ENCODE peak calls at places on chromosomes 11 and 22, in six cellular contexts. One of them, this sample, is unnamed.

GRCh38 chr11:63920870-63921417 is 4.0 kb upstream of the RCOR2 start:
- DNase-seq in activated T-cell treated with anti-CD3 and anti-CD28 coated beads, Interleukin-2, amount 50 U/mL, for 48 hours: peak
- DNase-seq in coronary artery: no peak
- DNase-seq in stimulated activated CD4-positive, alpha-beta T cell treated with anti-CD3 and anti-CD28 coated beads, Interleukin-4, amount 100 ng/mL, for 4 hours: peak
- DNase-seq in HT-29: no peak
- DNase-seq in stimulated activated naive CD4-positive, alpha-beta T cell: no peak
- DNase-seq in this sample: no peak

GRCh38 chr22:39477542-39477941 is 20.7 kb downstream of the MGAT3 start:
- DNase-seq in stimulated activated CD4-positive, alpha-beta T cell treated with anti-CD3 and anti-CD28 coated beads, Interleukin-4, amount 100 ng/mL, for 4 hours: no peak
- DNase-seq in activated T-cell treated with anti-CD3 and anti-CD28 coated beads, Interleukin-2, amount 50 U/mL, for 48 hours: no peak
- DNase-seq in HT-29: no peak
- DNase-seq in coronary artery: no peak
- DNase-seq in stimulated activated naive CD4-positive, alpha-beta T cell: no peak
- DNase-seq in this sample: no peak

GRCh38 chr22:36352775-36353507 is 34.8 kb downstream of the MYH9 start:
- DNase-seq in coronary artery: peak
- DNase-seq in stimulated activated CD4-positive, alpha-beta T cell treated with anti-CD3 and anti-CD28 coated beads, Interleukin-4, amount 100 ng/mL, for 4 hours: no peak
- DNase-seq in activated T-cell treated with anti-CD3 and anti-CD28 coated beads, Interleukin-2, amount 50 U/mL, for 48 hours: peak
- DNase-seq in HT-29: no peak
- DNase-seq in stimulated activated naive CD4-positive, alpha-beta T cell: peak
- DNase-seq in this sample: no peak

GRCh38 chr11:64877390-64878222 is 815 bp downstream of the EHD1 start:
- DNase-seq in coronary artery: no peak
- DNase-seq in stimulated activated naive CD4-positive, alpha-beta T cell: no peak
- DNase-seq in activated T-cell treated with anti-CD3 and anti-CD28 coated beads, Interleukin-2, amount 50 U/mL, for 48 hours: peak
- DNase-seq in HT-29: peak
- DNase-seq in stimulated activated CD4-positive, alpha-beta T cell treated with anti-CD3 and anti-CD28 coated beads, Interleukin-4, amount 100 ng/mL, for 4 hours: no peak
- DNase-seq in this sample: no peak

GRCh38 chr11:38824573-38824972 is 2226.5 kb upstream of the RAG2 start:
- DNase-seq in stimulated activated CD4-positive, alpha-beta T cell treated with anti-CD3 and anti-CD28 coated beads, Interleukin-4, amount 100 ng/mL, for 4 hours: no peak
- DNase-seq in stimulated activated naive CD4-positive, alpha-beta T cell: no peak
- DNase-seq in HT-29: peak
- DNase-seq in activated T-cell treated with anti-CD3 and anti-CD28 coated beads, Interleukin-2, amount 50 U/mL, for 48 hours: no peak
- DNase-seq in coronary artery: no peak
- DNase-seq in this sample: no peak

GRCh38 chr11:17972987-17973386 is 39.9 kb downstream of the SERGEF start:
- DNase-seq in coronary artery: no peak
- DNase-seq in stimulated activated naive CD4-positive, alpha-beta T cell: no peak
- DNase-seq in HT-29: peak
- DNase-seq in activated T-cell treated with anti-CD3 and anti-CD28 coated beads, Interleukin-2, amount 50 U/mL, for 48 hours: no peak
- DNase-seq in stimulated activated CD4-positive, alpha-beta T cell treated with anti-CD3 and anti-CD28 coated beads, Interleukin-4, amount 100 ng/mL, for 4 hours: no peak
- DNase-seq in this sample: no peak

GRCh38 chr22:24985824-24986214 is 33.3 kb downstream of the KIAA1671 start:
- DNase-seq in stimulated activated CD4-positive, alpha-beta T cell treated with anti-CD3 and anti-CD28 coated beads, Interleukin-4, amount 100 ng/mL, for 4 hours: no peak
- DNase-seq in stimulated activated naive CD4-positive, alpha-beta T cell: no peak
- DNase-seq in HT-29: no peak
- DNase-seq in coronary artery: peak
- DNase-seq in activated T-cell treated with anti-CD3 and anti-CD28 coated beads, Interleukin-2, amount 50 U/mL, for 48 hours: no peak
- DNase-seq in this sample: no peak

GRCh38 chr11:776459-777287 is 614 bp downstream of the GATD1 start:
- DNase-seq in coronary artery: no peak
- DNase-seq in stimulated activated naive CD4-positive, alpha-beta T cell: peak
- DNase-seq in HT-29: peak
- DNase-seq in stimulated activated CD4-positive, alpha-beta T cell treated with anti-CD3 and anti-CD28 coated beads, Interleukin-4, amount 100 ng/mL, for 4 hours: no peak
- DNase-seq in activated T-cell treated with anti-CD3 and anti-CD28 coated beads, Interleukin-2, amount 50 U/mL, for 48 hours: peak
- DNase-seq in this sample: peak

GRCh38 chr11:104372111-104372510 is 208.2 kb upstream of the PDGFD start:
- DNase-seq in stimulated activated CD4-positive, alpha-beta T cell treated with anti-CD3 and anti-CD28 coated beads, Interleukin-4, amount 100 ng/mL, for 4 hours: no peak
- DNase-seq in coronary artery: no peak
- DNase-seq in stimulated activated naive CD4-positive, alpha-beta T cell: no peak
- DNase-seq in HT-29: no peak
- DNase-seq in activated T-cell treated with anti-CD3 and anti-CD28 coated beads, Interleukin-2, amount 50 U/mL, for 48 hours: no peak
- DNase-seq in this sample: no peak

GRCh38 chr22:18112440-18112839 is 1.8 kb downstream of the TUBA8 start:
- DNase-seq in activated T-cell treated with anti-CD3 and anti-CD28 coated beads, Interleukin-2, amount 50 U/mL, for 48 hours: no peak
- DNase-seq in stimulated activated naive CD4-positive, alpha-beta T cell: no peak
- DNase-seq in stimulated activated CD4-positive, alpha-beta T cell treated with anti-CD3 and anti-CD28 coated beads, Interleukin-4, amount 100 ng/mL, for 4 hours: no peak
- DNase-seq in HT-29: no peak
- DNase-seq in coronary artery: no peak
- DNase-seq in this sample: no peak

GRCh38 chr11:22192642-22193347 is at the start of gene ANO5:
- DNase-seq in activated T-cell treated with anti-CD3 and anti-CD28 coated beads, Interleukin-2, amount 50 U/mL, for 48 hours: no peak
- DNase-seq in stimulated activated CD4-positive, alpha-beta T cell treated with anti-CD3 and anti-CD28 coated beads, Interleukin-4, amount 100 ng/mL, for 4 hours: no peak
- DNase-seq in stimulated activated naive CD4-positive, alpha-beta T cell: no peak
- DNase-seq in HT-29: no peak
- DNase-seq in coronary artery: peak
- DNase-seq in this sample: no peak

GRCh38 chr11:73252577-73253191 is 19.5 kb upstream of the P2RY6 start:
- DNase-seq in HT-29: peak
- DNase-seq in activated T-cell treated with anti-CD3 and anti-CD28 coated beads, Interleukin-2, amount 50 U/mL, for 48 hours: no peak
- DNase-seq in stimulated activated CD4-positive, alpha-beta T cell treated with anti-CD3 and anti-CD28 coated beads, Interleukin-4, amount 100 ng/mL, for 4 hours: no peak
- DNase-seq in stimulated activated naive CD4-positive, alpha-beta T cell: no peak
- DNase-seq in coronary artery: peak
- DNase-seq in this sample: no peak

GRCh38 chr22:45631140-45631539 is 40.5 kb upstream of the ATXN10 start:
- DNase-seq in stimulated activated CD4-positive, alpha-beta T cell treated with anti-CD3 and anti-CD28 coated beads, Interleukin-4, amount 100 ng/mL, for 4 hours: no peak
- DNase-seq in stimulated activated naive CD4-positive, alpha-beta T cell: no peak
- DNase-seq in coronary artery: no peak
- DNase-seq in activated T-cell treated with anti-CD3 and anti-CD28 coated beads, Interleukin-2, amount 50 U/mL, for 48 hours: no peak
- DNase-seq in HT-29: no peak
- DNase-seq in this sample: no peak

GRCh38 chr11:71307811-71308645 is 55.7 kb upstream of the SHANK2 start:
- DNase-seq in coronary artery: peak
- DNase-seq in stimulated activated CD4-positive, alpha-beta T cell treated with anti-CD3 and anti-CD28 coated beads, Interleukin-4, amount 100 ng/mL, for 4 hours: no peak
- DNase-seq in activated T-cell treated with anti-CD3 and anti-CD28 coated beads, Interleukin-2, amount 50 U/mL, for 48 hours: no peak
- DNase-seq in HT-29: no peak
- DNase-seq in stimulated activated naive CD4-positive, alpha-beta T cell: no peak
- DNase-seq in this sample: no peak

GRCh38 chr11:118180300-118180703 is 3.9 kb upstream of the SCN2B start:
- DNase-seq in stimulated activated naive CD4-positive, alpha-beta T cell: no peak
- DNase-seq in stimulated activated CD4-positive, alpha-beta T cell treated with anti-CD3 and anti-CD28 coated beads, Interleukin-4, amount 100 ng/mL, for 4 hours: no peak
- DNase-seq in activated T-cell treated with anti-CD3 and anti-CD28 coated beads, Interleukin-2, amount 50 U/mL, for 48 hours: no peak
- DNase-seq in HT-29: peak
- DNase-seq in coronary artery: no peak
- DNase-seq in this sample: no peak

GRCh38 chr11:33177676-33178336 is 16.5 kb upstream of the CSTF3 start:
- DNase-seq in HT-29: no peak
- DNase-seq in activated T-cell treated with anti-CD3 and anti-CD28 coated beads, Interleukin-2, amount 50 U/mL, for 48 hours: no peak
- DNase-seq in stimulated activated naive CD4-positive, alpha-beta T cell: no peak
- DNase-seq in coronary artery: no peak
- DNase-seq in stimulated activated CD4-positive, alpha-beta T cell treated with anti-CD3 and anti-CD28 coated beads, Interleukin-4, amount 100 ng/mL, for 4 hours: no peak
- DNase-seq in this sample: no peak

GRCh38 chr22:40203568-40203967 is 25.8 kb downstream of the TNRC6B start:
- DNase-seq in HT-29: no peak
- DNase-seq in stimulated activated CD4-positive, alpha-beta T cell treated with anti-CD3 and anti-CD28 coated beads, Interleukin-4, amount 100 ng/mL, for 4 hours: no peak
- DNase-seq in stimulated activated naive CD4-positive, alpha-beta T cell: peak
- DNase-seq in coronary artery: no peak
- DNase-seq in activated T-cell treated with anti-CD3 and anti-CD28 coated beads, Interleukin-2, amount 50 U/mL, for 48 hours: no peak
- DNase-seq in this sample: no peak

GRCh38 chr11:99068832-99069231 is 48.1 kb downstream of the CNTN5 start:
- DNase-seq in coronary artery: no peak
- DNase-seq in HT-29: no peak
- DNase-seq in activated T-cell treated with anti-CD3 and anti-CD28 coated beads, Interleukin-2, amount 50 U/mL, for 48 hours: no peak
- DNase-seq in stimulated activated naive CD4-positive, alpha-beta T cell: no peak
- DNase-seq in stimulated activated CD4-positive, alpha-beta T cell treated with anti-CD3 and anti-CD28 coated beads, Interleukin-4, amount 100 ng/mL, for 4 hours: no peak
- DNase-seq in this sample: no peak

GRCh38 chr11:61362542-61362875 is 335 bp downstream of the TMEM138 start:
- DNase-seq in HT-29: no peak
- DNase-seq in coronary artery: peak
- DNase-seq in activated T-cell treated with anti-CD3 and anti-CD28 coated beads, Interleukin-2, amount 50 U/mL, for 48 hours: no peak
- DNase-seq in stimulated activated CD4-positive, alpha-beta T cell treated with anti-CD3 and anti-CD28 coated beads, Interleukin-4, amount 100 ng/mL, for 4 hours: peak
- DNase-seq in stimulated activated naive CD4-positive, alpha-beta T cell: peak
- DNase-seq in this sample: peak

GRCh38 chr11:22558638-22559037 is 67.0 kb downstream of the FANCF start:
- DNase-seq in coronary artery: no peak
- DNase-seq in stimulated activated CD4-positive, alpha-beta T cell treated with anti-CD3 and anti-CD28 coated beads, Interleukin-4, amount 100 ng/mL, for 4 hours: no peak
- DNase-seq in HT-29: no peak
- DNase-seq in activated T-cell treated with anti-CD3 and anti-CD28 coated beads, Interleukin-2, amount 50 U/mL, for 48 hours: no peak
- DNase-seq in stimulated activated naive CD4-positive, alpha-beta T cell: no peak
- DNase-seq in this sample: no peak

GRCh38 chr22:17115311-17115710 is 5.8 kb downstream of the TMEM121B start:
- DNase-seq in stimulated activated naive CD4-positive, alpha-beta T cell: no peak
- DNase-seq in stimulated activated CD4-positive, alpha-beta T cell treated with anti-CD3 and anti-CD28 coated beads, Interleukin-4, amount 100 ng/mL, for 4 hours: no peak
- DNase-seq in coronary artery: no peak
- DNase-seq in HT-29: no peak
- DNase-seq in activated T-cell treated with anti-CD3 and anti-CD28 coated beads, Interleukin-2, amount 50 U/mL, for 48 hours: no peak
- DNase-seq in this sample: no peak

GRCh38 chr11:119484741-119485605 is 62.0 kb upstream of the THY1 start:
- DNase-seq in coronary artery: peak
- DNase-seq in stimulated activated CD4-positive, alpha-beta T cell treated with anti-CD3 and anti-CD28 coated beads, Interleukin-4, amount 100 ng/mL, for 4 hours: no peak
- DNase-seq in stimulated activated naive CD4-positive, alpha-beta T cell: no peak
- DNase-seq in activated T-cell treated with anti-CD3 and anti-CD28 coated beads, Interleukin-2, amount 50 U/mL, for 48 hours: no peak
- DNase-seq in HT-29: peak
- DNase-seq in this sample: no peak

GRCh38 chr11:129695543-129696308 is 119.9 kb upstream of the TMEM45B start:
- DNase-seq in stimulated activated naive CD4-positive, alpha-beta T cell: peak
- DNase-seq in stimulated activated CD4-positive, alpha-beta T cell treated with anti-CD3 and anti-CD28 coated beads, Interleukin-4, amount 100 ng/mL, for 4 hours: peak
- DNase-seq in activated T-cell treated with anti-CD3 and anti-CD28 coated beads, Interleukin-2, amount 50 U/mL, for 48 hours: peak
- DNase-seq in coronary artery: no peak
- DNase-seq in HT-29: peak
- DNase-seq in this sample: peak

GRCh38 chr22:29782061-29782845 is 15.1 kb downstream of the UQCR10 start:
- DNase-seq in activated T-cell treated with anti-CD3 and anti-CD28 coated beads, Interleukin-2, amount 50 U/mL, for 48 hours: no peak
- DNase-seq in stimulated activated naive CD4-positive, alpha-beta T cell: no peak
- DNase-seq in coronary artery: no peak
- DNase-seq in HT-29: no peak
- DNase-seq in stimulated activated CD4-positive, alpha-beta T cell treated with anti-CD3 and anti-CD28 coated beads, Interleukin-4, amount 100 ng/mL, for 4 hours: no peak
- DNase-seq in this sample: no peak

GRCh38 chr11:130655308-130655707 is 206.9 kb downstream of the ADAMTS15 start:
- DNase-seq in activated T-cell treated with anti-CD3 and anti-CD28 coated beads, Interleukin-2, amount 50 U/mL, for 48 hours: no peak
- DNase-seq in stimulated activated naive CD4-positive, alpha-beta T cell: no peak
- DNase-seq in stimulated activated CD4-positive, alpha-beta T cell treated with anti-CD3 and anti-CD28 coated beads, Interleukin-4, amount 100 ng/mL, for 4 hours: no peak
- DNase-seq in coronary artery: no peak
- DNase-seq in HT-29: no peak
- DNase-seq in this sample: no peak

GRCh38 chr11:28606930-28607329 is 498.7 kb downstream of the METTL15 start:
- DNase-seq in HT-29: peak
- DNase-seq in stimulated activated CD4-positive, alpha-beta T cell treated with anti-CD3 and anti-CD28 coated beads, Interleukin-4, amount 100 ng/mL, for 4 hours: no peak
- DNase-seq in coronary artery: no peak
- DNase-seq in activated T-cell treated with anti-CD3 and anti-CD28 coated beads, Interleukin-2, amount 50 U/mL, for 48 hours: no peak
- DNase-seq in stimulated activated naive CD4-positive, alpha-beta T cell: no peak
- DNase-seq in this sample: no peak

GRCh38 chr11:1921576-1922141 is 2.2 kb downstream of the TNNT3 start:
- DNase-seq in HT-29: no peak
- DNase-seq in coronary artery: no peak
- DNase-seq in stimulated activated CD4-positive, alpha-beta T cell treated with anti-CD3 and anti-CD28 coated beads, Interleukin-4, amount 100 ng/mL, for 4 hours: no peak
- DNase-seq in activated T-cell treated with anti-CD3 and anti-CD28 coated beads, Interleukin-2, amount 50 U/mL, for 48 hours: no peak
- DNase-seq in stimulated activated naive CD4-positive, alpha-beta T cell: no peak
- DNase-seq in this sample: no peak

GRCh38 chr11:92670293-92670890 is 299.1 kb upstream of the MTNR1B start:
- DNase-seq in stimulated activated naive CD4-positive, alpha-beta T cell: no peak
- DNase-seq in stimulated activated CD4-positive, alpha-beta T cell treated with anti-CD3 and anti-CD28 coated beads, Interleukin-4, amount 100 ng/mL, for 4 hours: no peak
- DNase-seq in activated T-cell treated with anti-CD3 and anti-CD28 coated beads, Interleukin-2, amount 50 U/mL, for 48 hours: no peak
- DNase-seq in HT-29: no peak
- DNase-seq in coronary artery: no peak
- DNase-seq in this sample: no peak

GRCh38 chr11:108854366-108854765 is 189.5 kb downstream of the DDX10 start:
- DNase-seq in stimulated activated naive CD4-positive, alpha-beta T cell: no peak
- DNase-seq in activated T-cell treated with anti-CD3 and anti-CD28 coated beads, Interleukin-2, amount 50 U/mL, for 48 hours: no peak
- DNase-seq in HT-29: no peak
- DNase-seq in coronary artery: no peak
- DNase-seq in stimulated activated CD4-positive, alpha-beta T cell treated with anti-CD3 and anti-CD28 coated beads, Interleukin-4, amount 100 ng/mL, for 4 hours: no peak
- DNase-seq in this sample: no peak

GRCh38 chr22:40890881-40891280 is 29.0 kb upstream of the DNAJB7 start:
- DNase-seq in stimulated activated CD4-positive, alpha-beta T cell treated with anti-CD3 and anti-CD28 coated beads, Interleukin-4, amount 100 ng/mL, for 4 hours: no peak
- DNase-seq in stimulated activated naive CD4-positive, alpha-beta T cell: no peak
- DNase-seq in activated T-cell treated with anti-CD3 and anti-CD28 coated beads, Interleukin-2, amount 50 U/mL, for 48 hours: no peak
- DNase-seq in coronary artery: no peak
- DNase-seq in HT-29: no peak
- DNase-seq in this sample: no peak

This sample was measured in activated T-helper 9 cell treated with anti-CD3 and anti-CD28 coated beads, Interleukin-2, amount 50 U/mL, for 16 hours.